ENCODE peak calls at places on chromosome 4, in ten cellular contexts. O, V, T, H, L, U, X, R, K and I are unnamed samples.

GRCh38 chr4:13654158-13654797 is 26.8 kb upstream of the BOD1L1 start:
- DNase-seq in O (peak), T (peak), U (peak), L (peak), V (peak), X (peak), K (peak), H (peak), R (peak), I (peak)

GRCh38 chr4:60805500-60806313 is 394.4 kb upstream of the ADGRL3 start:
- DNase-seq in H (no peak), X (no peak), R (peak), K (peak), L (peak), T (peak), V (peak), U (no peak), O (no peak), I (no peak)

GRCh38 chr4:150990993-150991392 is 24.1 kb downstream of the LRBA start:
- DNase-seq in O (no peak), X (no peak), T (no peak), L (no peak), H (no peak), V (no peak), U (no peak), R (no peak), K (no peak), I (no peak)

GRCh38 chr4:7928711-7929505 is 10.8 kb downstream of the AFAP1 start:
- DNase-seq in X (no peak), K (peak), O (no peak), V (no peak), H (no peak), T (peak), R (no peak), U (no peak), L (no peak), I (no peak)

GRCh38 chr4:40843696-40844095 is 93.9 kb downstream of the NSUN7 start:
- DNase-seq in T (no peak), V (no peak), L (no peak), U (peak), X (no peak), K (no peak), H (no peak), R (no peak), O (no peak), I (no peak)

GRCh38 chr4:133711817-133712216 is 489.8 kb downstream of the PABPC4L start:
- DNase-seq in T (no peak), R (no peak), V (no peak), L (no peak), K (no peak), H (no peak), X (no peak), U (no peak), O (no peak), I (no peak)

GRCh38 chr4:63169836-63170235 is 1239.4 kb downstream of the TECRL start:
- DNase-seq in T (no peak), O (no peak), V (no peak), U (no peak), L (no peak), H (no peak), R (no peak), K (no peak), X (no peak), I (no peak)

GRCh38 chr4:1376841-1377605 is 29.2 kb downstream of the NKX1-1 start:
- DNase-seq in K (no peak), L (no peak), X (no peak), V (no peak), U (no peak), R (no peak), H (peak), T (no peak), O (peak), I (peak)

GRCh38 chr4:61541474-61541873 is 341.3 kb downstream of the ADGRL3 start:
- DNase-seq in R (no peak), H (no peak), L (no peak), U (no peak), K (no peak), X (no peak), V (no peak), O (no peak), T (no peak), I (no peak)

GRCh38 chr4:151227731-151228130 is 49.2 kb upstream of the PRSS48 start:
- DNase-seq in X (no peak), L (peak), R (peak), O (peak), K (peak), T (peak), H (no peak), U (no peak), V (peak), I (peak)

GRCh38 chr4:25926473-25926872 is 12.5 kb downstream of the SMIM20 start:
- DNase-seq in U (no peak), H (no peak), T (no peak), L (no peak), R (no peak), O (no peak), X (no peak), V (no peak), K (no peak), I (no peak)

GRCh38 chr4:38283724-38284123 is 323.5 kb downstream of the PTTG2 start:
- DNase-seq in O (no peak), T (no peak), L (no peak), R (no peak), H (no peak), V (no peak), X (no peak), U (no peak), K (no peak), I (no peak)

GRCh38 chr4:73705056-73705432 is 35.3 kb upstream of the CXCL8 start:
- DNase-seq in X (no peak), U (no peak), T (peak), K (peak), H (no peak), L (peak), O (no peak), R (peak), V (peak), I (no peak)

GRCh38 chr4:31366041-31366440 is 645.9 kb downstream of the PCDH7 start:
- DNase-seq in K (peak), X (no peak), L (peak), T (peak), R (no peak), V (peak), H (no peak), O (no peak), U (no peak), I (no peak)

GRCh38 chr4:189973646-189974045 is 33.0 kb downstream of the FRG1 start:
- DNase-seq in T (no peak), K (no peak), L (no peak), R (no peak), V (no peak), O (no peak), H (no peak), U (no peak), X (no peak), I (no peak)

GRCh38 chr4:76011700-76012387 is 4.5 kb upstream of the CXCL9 start:
- DNase-seq in U (no peak), R (peak), T (peak), X (no peak), V (peak), O (no peak), H (no peak), L (peak), K (peak), I (peak)

GRCh38 chr4:152938237-152938969 is 2.3 kb downstream of the FHDC1 start:
- DNase-seq in T (peak), X (peak), K (no peak), H (peak), R (no peak), L (no peak), O (no peak), V (peak), U (no peak), I (peak)

GRCh38 chr4:77465271-77465670 is 140.3 kb upstream of the CXCL13 start:
- DNase-seq in X (peak), V (peak), R (peak), O (no peak), U (no peak), T (peak), H (no peak), K (peak), L (no peak), I (no peak)

GRCh38 chr4:2794707-2795557 is 2.0 kb downstream of the SH3BP2 start:
- DNase-seq in L (peak), K (peak), T (peak), O (peak), U (no peak), R (peak), X (peak), V (no peak), H (peak), I (peak)

GRCh38 chr4:128803783-128804182 is 5.7 kb upstream of the JADE1 start:
- DNase-seq in V (no peak), O (no peak), H (no peak), K (no peak), R (no peak), U (no peak), T (no peak), X (no peak), L (no peak), I (no peak)

GRCh38 chr4:83490876-83491450 is 6.1 kb upstream of the ABRAXAS1 start:
- DNase-seq in L (peak), X (no peak), U (peak), T (peak), K (peak), O (no peak), V (no peak), R (peak), H (no peak), I (no peak)

GRCh38 chr4:109574443-109574850 is 14.4 kb downstream of the MCUB start:
- DNase-seq in X (no peak), U (peak), H (peak), L (no peak), V (no peak), K (peak), R (no peak), O (no peak), T (peak), I (no peak)

GRCh38 chr4:112332398-112332797 is 35.2 kb downstream of the ALPK1 start:
- DNase-seq in K (no peak), X (no peak), L (no peak), R (no peak), U (no peak), T (no peak), O (no peak), V (no peak), H (no peak), I (no peak)

GRCh38 chr4:112840061-112840460 is 203.1 kb downstream of the LARP7 start:
- DNase-seq in R (peak), K (peak), X (no peak), U (no peak), V (peak), O (no peak), T (peak), L (peak), H (no peak), I (no peak)

GRCh38 chr4:184417802-184418511 is 56.4 kb downstream of the IRF2 start:
- DNase-seq in L (peak), K (peak), U (no peak), X (no peak), T (peak), R (peak), O (no peak), V (peak), H (no peak), I (peak)

GRCh38 chr4:154998284-154998683 is 210.2 kb upstream of the NPY2R start:
- DNase-seq in X (no peak), K (peak), R (peak), U (no peak), V (no peak), O (no peak), L (peak), T (peak), H (no peak), I (no peak)

GRCh38 chr4:6419452-6420028 is 52.9 kb downstream of the PPP2R2C start:
- DNase-seq in K (peak), L (peak), U (no peak), H (no peak), T (peak), R (peak), V (no peak), O (no peak), X (no peak), I (no peak)

DNA sequence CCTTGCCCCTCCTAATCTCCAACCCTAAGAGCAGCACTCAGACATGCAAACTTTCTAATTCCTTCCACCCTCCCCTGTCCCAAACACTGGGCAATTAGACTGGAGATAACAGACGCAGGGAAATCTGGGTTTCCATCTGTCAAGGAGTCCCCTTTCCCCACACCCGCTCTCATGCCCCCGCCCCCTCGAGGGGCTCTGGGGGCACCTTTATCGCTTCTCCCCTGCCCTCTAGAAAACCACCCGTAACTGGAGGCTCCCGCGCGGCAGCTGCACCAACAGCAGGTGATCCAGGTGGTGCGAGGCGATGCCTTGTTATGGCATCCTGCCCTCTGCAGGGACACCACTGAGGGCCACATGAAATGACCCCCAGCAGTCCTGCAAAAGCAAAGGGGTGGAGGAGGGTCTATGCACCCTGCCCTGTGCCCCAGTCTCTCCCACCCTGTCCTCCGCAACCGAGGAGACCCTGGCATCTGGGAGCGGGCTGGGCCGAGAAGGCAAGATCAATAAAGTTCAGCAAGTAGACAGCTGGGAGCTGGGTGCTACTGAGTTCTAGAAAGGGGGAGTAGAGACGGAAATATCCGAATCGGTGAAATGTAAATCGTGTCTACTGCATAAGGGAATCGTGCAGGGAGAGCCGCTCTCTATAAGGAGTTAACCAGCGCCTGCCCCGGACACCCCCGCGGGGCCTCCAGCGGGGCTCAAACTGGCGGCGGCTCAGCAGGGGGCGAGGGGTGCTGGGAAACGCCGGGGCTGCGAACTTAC is 1.6 kb downstream of the KCTD8 start:
- DNase-seq in K (no peak), U (no peak), L (no peak), X (peak), V (no peak), O (no peak), H (peak), T (no peak), R (no peak), I (peak)
- H3K4me3 ChIP-seq in K (no peak), U (no peak), L (no peak), X (peak), V (peak), O (peak), H (no peak), T (no peak), R (no peak), I (peak)

DNA sequence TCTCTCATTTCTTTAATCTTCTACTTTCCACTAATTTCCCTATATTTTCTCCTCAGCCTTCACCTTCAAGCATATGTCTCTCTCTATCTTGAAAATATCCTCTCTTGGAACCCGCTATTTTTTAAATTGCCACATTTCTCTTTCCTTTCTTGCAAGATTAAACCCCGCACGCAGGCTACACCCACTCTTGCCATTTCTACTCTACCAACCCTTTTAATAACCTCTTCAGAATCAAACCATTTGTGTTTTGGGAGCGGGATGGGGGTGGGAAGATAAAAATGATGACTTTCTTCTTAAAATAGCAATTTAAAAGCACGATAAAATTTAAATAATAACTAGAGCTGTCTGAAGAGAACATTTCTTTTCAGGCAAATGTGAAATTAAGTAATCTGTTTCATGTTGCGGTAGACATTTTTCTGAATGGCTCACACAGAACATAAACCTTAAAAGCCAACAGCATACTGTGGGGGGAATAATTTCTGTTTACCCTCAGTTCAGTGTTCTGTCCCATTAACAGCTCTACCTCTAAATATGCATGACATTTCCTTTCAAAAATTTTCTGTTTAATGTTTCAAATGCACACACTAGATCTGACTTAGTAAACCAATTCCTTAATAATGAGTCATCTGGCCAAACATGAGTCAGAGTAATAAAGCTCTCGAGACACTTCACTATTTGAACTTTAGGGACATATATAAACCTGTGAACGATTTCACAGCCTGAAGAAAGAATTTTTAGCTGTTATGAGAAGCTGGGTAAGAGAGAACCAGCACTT is 20.5 kb downstream of the ARSJ start:
- DNase-seq in T (peak), X (no peak), R (peak), V (peak), K (peak), L (peak), H (no peak), O (no peak), U (no peak), I (no peak)
- H3K4me3 ChIP-seq in T (peak), X (no peak), R (no peak), V (peak), K (peak), L (no peak), H (no peak), O (no peak), U (no peak), I (no peak)

GRCh38 chr4:124997124-124997523 is 284.6 kb upstream of the ANKRD50 start:
- DNase-seq in O (no peak), H (no peak), X (no peak), V (no peak), U (no peak), R (no peak), L (no peak), K (no peak), T (no peak), I (no peak)

GRCh38 chr4:124997907-124998306 is 285.4 kb upstream of the ANKRD50 start:
- DNase-seq in V (no peak), T (no peak), R (no peak), L (no peak), H (no peak), X (no peak), K (no peak), U (no peak), O (no peak), I (no peak)

DNA sequence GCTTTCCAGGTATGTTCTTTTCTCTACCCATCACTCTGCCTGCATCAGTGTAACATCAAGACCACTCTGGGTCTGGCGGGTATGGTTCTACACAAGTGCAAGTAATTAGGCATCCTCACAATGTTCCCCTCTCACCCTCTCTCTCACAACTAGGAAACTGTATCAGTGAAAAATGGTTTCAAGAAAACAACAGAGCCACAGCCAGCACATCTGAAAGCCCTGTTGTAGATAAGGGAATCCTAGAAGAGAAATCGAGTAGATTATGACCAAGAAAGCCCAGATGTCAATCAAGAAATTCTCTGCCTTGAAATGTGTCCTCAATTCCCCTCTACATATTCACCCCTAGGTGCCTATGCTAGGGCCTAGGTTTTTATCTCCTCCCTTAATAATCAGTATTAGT is 281.3 kb upstream of the ANKRD50 start:
- DNase-seq in U (no peak), T (no peak), O (no peak), K (no peak), R (no peak), V (no peak), H (no peak), X (no peak), L (no peak), I (no peak)
- H3K4me3 ChIP-seq in U (no peak), T (no peak), O (no peak), K (no peak), R (no peak), V (no peak), H (no peak), X (no peak), L (no peak), I (no peak)

DNA sequence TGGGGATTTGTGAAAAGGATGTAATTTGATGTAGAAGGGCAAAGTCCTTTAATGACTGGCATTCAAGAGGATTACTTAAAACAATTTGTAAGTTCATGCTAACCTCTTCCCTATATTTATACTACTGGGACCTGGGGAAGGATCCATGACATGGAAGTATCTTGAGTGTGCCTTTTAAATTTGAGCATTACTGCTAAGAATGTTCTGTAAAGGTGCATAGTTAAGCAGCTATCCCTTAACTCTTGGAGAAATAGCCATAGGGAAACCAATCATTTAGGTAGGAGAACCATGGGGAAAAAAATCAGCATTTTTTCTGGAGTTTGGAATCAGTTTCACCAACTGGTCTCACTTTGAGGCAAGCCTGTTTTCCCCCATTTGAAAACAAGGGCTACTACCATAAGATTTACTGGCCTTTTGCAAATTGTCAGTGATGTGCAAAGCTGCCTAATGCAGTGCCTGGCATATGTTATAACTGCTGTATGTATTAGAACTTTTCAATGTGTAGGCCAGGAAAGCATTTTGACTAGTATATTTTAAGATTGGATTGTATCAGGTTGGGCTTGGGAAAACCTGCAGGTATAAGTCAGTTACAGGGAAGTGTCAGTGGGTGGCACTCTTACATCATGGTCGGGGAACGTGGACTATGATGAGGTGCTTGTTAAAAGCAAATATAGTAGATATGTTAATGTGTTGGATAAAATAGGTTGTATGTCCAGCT is 72.1 kb downstream of the PRSS12 start:
- DNase-seq in V (peak), K (peak), T (peak), X (peak), O (no peak), R (peak), H (no peak), L (peak), U (peak), I (no peak)
- H3K4me3 ChIP-seq in V (peak), K (peak), T (peak), X (peak), O (peak), R (peak), H (peak), L (peak), U (peak), I (no peak)

DNA sequence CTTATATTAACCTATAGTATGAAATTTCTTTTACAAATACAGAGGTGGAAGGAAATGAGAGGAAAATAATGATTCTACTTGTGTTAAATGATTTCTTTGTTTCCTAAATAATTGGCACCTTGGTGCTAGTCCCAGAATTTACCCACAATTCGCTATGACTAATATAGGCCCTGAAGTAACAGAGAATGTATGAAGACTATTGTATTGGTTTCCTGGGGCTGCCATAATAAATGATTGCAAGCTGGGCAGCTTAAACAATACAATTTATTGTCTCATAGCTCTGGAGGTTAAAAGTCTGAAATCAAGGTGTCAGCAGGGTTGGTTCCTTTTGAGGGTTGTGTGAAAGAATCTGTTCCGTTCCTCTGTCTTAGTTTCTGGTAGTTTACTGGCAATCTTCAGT is 74.8 kb upstream of the GPRIN3 start:
- DNase-seq in R (no peak), U (no peak), K (no peak), O (no peak), V (peak), L (no peak), H (no peak), T (no peak), X (no peak), I (no peak)
- H3K4me3 ChIP-seq in R (no peak), U (no peak), K (no peak), O (no peak), V (no peak), L (no peak), H (no peak), T (no peak), X (no peak), I (no peak)